ENCODE peak calls at places on chromosomes 13 and 19, in eight cellular contexts. N is HCT116, F is H1, P is K562, G is GM12878, W is endothelial cell of umbilical vein, A is HepG2, H is GM23338. L is an unnamed sample.

GRCh38 chr13:96093296-96094006 is 3.5 kb downstream of the HS6ST3 start:
- DNase-seq in N (no peak), F (no peak), P (no peak), G (no peak), W (peak; percentile 42), A (no peak), H (no peak), L (no peak)

GRCh38 chr13:24854311-24854710 is 90.3 kb downstream of the RNF17 start:
- DNase-seq in N (no peak), F (no peak), P (no peak), G (no peak), W (no peak), A (no peak), H (no peak), L (no peak)

GRCh38 chr19:43474986-43475705 is 9.7 kb upstream of the LYPD3 start:
- DNase-seq in N (peak; percentile 88), F (peak; percentile 84), P (peak; percentile 96), G (no peak), W (peak; percentile 95), A (no peak), H (peak; percentile 98), L (peak; percentile 42)

GRCh38 chr13:112721198-112722104 is 31.6 kb downstream of the ATP11A start:
- DNase-seq in N (no peak), F (no peak), P (peak; percentile 30), G (no peak), W (peak; percentile 40), A (peak; percentile 86), H (no peak), L (no peak)

GRCh38 chr19:6826281-6826920 is 53.9 kb downstream of the VAV1 start:
- DNase-seq in N (no peak), F (no peak), P (no peak), G (no peak), W (no peak), A (no peak), H (no peak), L (no peak)

GRCh38 chr19:40231544-40232424 is 5.3 kb upstream of the CCNP start:
- DNase-seq in N (no peak), F (no peak), P (peak; percentile 88), G (no peak), W (no peak), A (peak; percentile 82), H (peak; percentile 71), L (no peak)

GRCh38 chr13:29452773-29453574 is 142.5 kb downstream of the SLC7A1 start:
- DNase-seq in N (no peak), F (no peak), P (no peak), G (no peak), W (no peak), A (no peak), H (no peak), L (no peak)

GRCh38 chr19:55640043-55640576 is 692 bp upstream of the ZNF580 start:
- DNase-seq in N (no peak), F (no peak), P (peak; percentile 81), G (no peak), W (peak; percentile 80), A (no peak), H (peak; percentile 75), L (no peak)

GRCh38 chr19:56423276-56423984 is 19.3 kb downstream of the ZNF583 start:
- DNase-seq in N (no peak), F (no peak), P (no peak), G (no peak), W (no peak), A (no peak), H (no peak), L (no peak)

GRCh38 chr13:76229281-76229680 is 593.2 kb downstream of the LMO7 start:
- DNase-seq in N (no peak), F (no peak), P (no peak), G (no peak), W (no peak), A (no peak), H (no peak), L (no peak)

GRCh38 chr19:802497-802887 is 5.2 kb downstream of the PTBP1 start:
- DNase-seq in N (no peak), F (no peak), P (no peak), G (no peak), W (peak; percentile 16), A (no peak), H (peak; percentile 25), L (no peak)

GRCh38 chr19:29680447-29680846 is 15.2 kb downstream of the PLEKHF1 start:
- DNase-seq in N (no peak), F (no peak), P (no peak), G (no peak), W (no peak), A (no peak), H (no peak), L (no peak)

GRCh38 chr19:6838062-6838655 is 49.2 kb upstream of the ADGRE1 start:
- DNase-seq in N (no peak), F (no peak), P (no peak), G (no peak), W (no peak), A (no peak), H (no peak), L (no peak)

GRCh38 chr13:94431987-94432386 is 47.5 kb downstream of the DCT start:
- DNase-seq in N (no peak), F (no peak), P (no peak), G (no peak), W (no peak), A (no peak), H (no peak), L (no peak)
- TF ChIP-seq EZH2 in N (no peak), F (no peak), P (no peak), G (no peak), W (no peak), A (no peak), H (no peak), L (no peak)

GRCh38 chr19:16698914-16699313 is 20.7 kb upstream of the NWD1 start:
- DNase-seq in N (no peak), F (no peak), P (no peak), G (no peak), W (no peak), A (no peak), H (no peak), L (no peak)
- TF ChIP-seq POLR2AphosphoS5 in N (no peak), F (no peak), P (no peak), G (no peak), W (no peak), A (no peak), H (no peak), L (no peak)

GRCh38 chr19:41449865-41450178 is 6.9 kb downstream of the ERICH4 start:
- DNase-seq in N (no peak), F (no peak), P (no peak), G (no peak), W (no peak), A (no peak), H (no peak), L (no peak)

GRCh38 chr19:41445575-41445974 is 2.6 kb downstream of the ERICH4 start:
- DNase-seq in N (no peak), F (no peak), P (no peak), G (no peak), W (no peak), A (no peak), H (no peak), L (no peak)

GRCh38 chr19:41443813-41444455 is 978 bp downstream of the ERICH4 start:
- DNase-seq in N (no peak), F (no peak), P (no peak), G (no peak), W (no peak), A (no peak), H (no peak), L (no peak)

GRCh38 chr19:41449079-41449864 is 6.3 kb downstream of the ERICH4 start:
- DNase-seq in N (peak; percentile 56), F (peak; percentile 66), P (peak; percentile 84), G (no peak), W (peak; percentile 84), A (peak; percentile 59), H (peak; percentile 87), L (no peak)

DNA sequence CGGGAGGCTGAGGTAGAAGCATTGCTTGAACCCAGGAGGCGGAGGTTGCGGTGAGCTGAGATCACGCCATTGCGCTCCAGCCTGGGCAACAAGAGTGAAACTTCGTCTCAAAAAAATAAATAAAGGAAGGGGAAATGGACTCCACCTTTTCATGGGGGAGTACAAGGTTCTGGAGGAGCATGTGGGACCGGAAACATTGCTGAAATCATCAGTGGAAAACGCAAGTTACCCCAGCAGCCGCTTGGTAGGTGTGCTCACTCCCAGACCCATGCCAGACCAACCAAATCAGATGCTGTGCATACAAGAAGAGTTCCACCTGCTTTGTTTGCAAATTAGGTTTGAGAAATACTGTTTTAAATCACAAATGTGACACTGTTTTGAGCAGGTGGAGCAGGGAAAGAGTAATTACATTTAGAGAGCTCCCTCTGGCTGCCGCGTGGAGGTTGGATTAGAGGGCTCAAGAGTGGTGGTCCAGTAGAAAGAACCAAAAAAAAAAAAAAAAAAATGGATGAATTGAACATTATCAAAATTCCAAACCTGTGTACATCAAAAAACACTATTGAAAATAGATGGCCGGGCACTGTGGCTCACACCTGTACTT is 4.9 kb downstream of the ERICH4 start:
- DNase-seq in N (no peak), F (no peak), P (no peak), G (no peak), W (no peak), A (no peak), H (no peak), L (no peak)
- H3K4me3 ChIP-seq in N (no peak overlapping the region), F (no peak overlapping the region), P (no peak overlapping the region), G (no peak overlapping the region), W (no peak overlapping the region), A (no peak overlapping the region), H (no peak overlapping the region), L (no peak overlapping the region)

DNA sequence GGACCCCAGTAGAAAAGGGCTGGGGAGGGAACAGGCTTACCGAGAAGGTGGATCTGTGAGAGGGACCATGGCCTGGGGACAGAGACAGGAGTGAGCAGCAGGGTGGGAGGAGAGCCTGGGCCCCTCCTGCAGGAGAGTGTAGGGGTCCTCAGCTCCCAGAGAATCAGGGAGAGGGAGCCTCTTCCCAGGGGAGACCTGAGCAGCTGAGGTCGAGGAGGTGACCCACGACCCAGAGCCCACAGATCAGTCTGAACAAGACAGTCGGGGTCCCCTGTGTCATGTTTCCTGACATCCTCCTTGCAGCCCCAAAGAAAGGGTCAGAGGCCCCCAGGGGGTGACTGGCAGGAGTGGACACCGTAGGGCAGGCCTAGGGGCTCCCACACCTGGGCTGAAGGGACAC is 6.7 kb downstream of the CEACAM4 start:
- DNase-seq in N (no peak), F (no peak), P (no peak), G (no peak), W (no peak), A (no peak), H (no peak), L (no peak)
- TF ChIP-seq EZH2 in N (no peak), F (no peak), P (no peak), G (no peak), W (no peak), A (no peak), H (no peak), L (no peak)

GRCh38 chr19:13099073-13099999 is 3.3 kb downstream of the LYL1 start:
- DNase-seq in N (no peak), F (no peak), P (peak; percentile 88), G (no peak), W (peak; percentile 79), A (no peak), H (peak; percentile 87), L (no peak)
- TF ChIP-seq POLR2AphosphoS5 in N (no peak), F (no peak), P (no peak), G (no peak), W (peak; percentile 95), A (no peak), H (no peak), L (no peak)

GRCh38 chr19:41308450-41309224 is 1.3 kb upstream of the CCDC97 start:
- DNase-seq in N (peak; percentile 73), F (peak; percentile 86), P (peak; percentile 91), G (peak; percentile 76), W (peak; percentile 94), A (peak; percentile 76), H (peak; percentile 96), L (peak; percentile 91)
- H3K4me3 ChIP-seq in N (peak overlapping the region; percentile 92), F (no peak overlapping the region), P (no peak overlapping the region), G (peak overlapping the region; percentile 98), W (no peak overlapping the region), A (no peak overlapping the region), H (no peak overlapping the region), L (no peak overlapping the region)

GRCh38 chr13:110233181-110233641 is 73.7 kb downstream of the COL4A1 start:
- DNase-seq in N (no peak), F (no peak), P (no peak), G (no peak), W (peak; percentile 93), A (no peak), H (no peak), L (no peak)
- TF ChIP-seq EZH2 in N (no peak), F (no peak), P (no peak), G (no peak), W (no peak), A (no peak), H (no peak), L (no peak)